ENCODE peak calls at places on chromosome 3, in four cellular contexts. Y is K562, V is HepG2, C is HCT116. D is an unnamed sample.

GRCh38 chr3:11245827-11246662 is 26.2 kb upstream of the ATG7 start:
- DNase-seq in Y (no peak), V (no peak), C (no peak), D (no peak)

GRCh38 chr3:127123533-127123932 is 69.4 kb upstream of the PRR23E start:
- DNase-seq in Y (no peak), V (no peak), C (no peak), D (no peak)

GRCh38 chr3:4722103-4722502 is 229.0 kb downstream of the ITPR1 start:
- DNase-seq in Y (peak; percentile 51), V (peak; percentile 56), C (peak; percentile 68), D (no peak)

GRCh38 chr3:174363256-174363655 is 495.9 kb upstream of the NAALADL2 start:
- DNase-seq in Y (no peak), V (no peak), C (no peak), D (no peak)

GRCh38 chr3:122577409-122578028 is at the start of gene PARP15:
- DNase-seq in Y (peak; percentile 7), V (no peak), C (no peak), D (no peak)

GRCh38 chr3:98556164-98557130 is 24.7 kb downstream of the GPR15 start:
- DNase-seq in Y (no peak), V (no peak), C (peak; percentile 93), D (no peak)

GRCh38 chr3:159458982-159459381 is 529.7 kb upstream of the IL12A start:
- DNase-seq in Y (no peak), V (no peak), C (no peak), D (no peak)

GRCh38 chr3:66426135-66426534 is 74.7 kb downstream of the LRIG1 start:
- DNase-seq in Y (no peak), V (no peak), C (no peak), D (no peak)

GRCh38 chr3:193971268-193971751 is 164.6 kb upstream of the HES1 start:
- DNase-seq in Y (no peak), V (no peak), C (no peak), D (no peak)

GRCh38 chr3:164641071-164641470 is 437.2 kb downstream of the SI start:
- DNase-seq in Y (no peak), V (no peak), C (no peak), D (no peak)

GRCh38 chr3:138097192-138097829 is 18.1 kb downstream of the DZIP1L start:
- DNase-seq in Y (no peak), V (no peak), C (no peak), D (no peak)

GRCh38 chr3:82157952-82158351 is 396.5 kb upstream of the GBE1 start:
- DNase-seq in Y (no peak), V (no peak), C (peak; percentile 6), D (no peak)

GRCh38 chr3:127764301-127764700 is 58.0 kb downstream of the MGLL start:
- DNase-seq in Y (no peak), V (no peak), C (no peak), D (no peak)

GRCh38 chr3:17823039-17823438 is 80.6 kb upstream of the TBC1D5 start:
- DNase-seq in Y (no peak), V (no peak), C (no peak), D (no peak)

GRCh38 chr3:75180945-75181298 is 483.2 kb upstream of the FRG2C start:
- DNase-seq in Y (no peak), V (no peak), C (no peak), D (no peak)

GRCh38 chr3:45035441-45036301 is 9.6 kb downstream of the CLEC3B start:
- DNase-seq in Y (no peak), V (no peak), C (no peak), D (no peak)

GRCh38 chr3:13002398-13003124 is 70.7 kb downstream of the IQSEC1 start:
- DNase-seq in Y (no peak), V (no peak), C (no peak), D (no peak)

GRCh38 chr3:125212509-125213372 is at the start of gene SLC12A8:
- DNase-seq in Y (no peak), V (no peak), C (no peak), D (no peak)

GRCh38 chr3:14137004-14137403 is 12.2 kb downstream of the TMEM43 start:
- DNase-seq in Y (no peak), V (no peak), C (no peak), D (no peak)

GRCh38 chr3:62955126-62955525 is 79.9 kb upstream of the CADPS start:
- DNase-seq in Y (no peak), V (no peak), C (no peak), D (no peak)

GRCh38 chr3:33067484-33067883 is 29.5 kb downstream of the GLB1 start:
- DNase-seq in Y (peak; percentile 43), V (peak; percentile 66), C (peak; percentile 12), D (no peak)

GRCh38 chr3:42728668-42729364 is 26.2 kb upstream of the HHATL start:
- DNase-seq in Y (no peak), V (no peak), C (no peak), D (no peak)

GRCh38 chr3:173733029-173733652 is 335.6 kb downstream of the NLGN1 start:
- DNase-seq in Y (no peak), V (peak; percentile 12), C (peak; percentile 19), D (no peak)

GRCh38 chr3:139292933-139293664 is 50.7 kb upstream of the MRPS22 start:
- DNase-seq in Y (no peak), V (peak; percentile 68), C (no peak), D (no peak)

GRCh38 chr3:10555263-10555662 is 49.9 kb upstream of the ATP2B2 start:
- DNase-seq in Y (no peak), V (no peak), C (no peak), D (no peak)

GRCh38 chr3:175585898-175586297 is 726.8 kb downstream of the NAALADL2 start:
- DNase-seq in Y (no peak), V (no peak), C (peak; percentile 18), D (no peak)
- TF ChIP-seq TCF7L2 in Y (no peak), V (no peak), C (no peak), D (no peak)

GRCh38 chr3:149547413-149547812 is 72.9 kb downstream of the TM4SF4 start:
- DNase-seq in Y (no peak), V (no peak), C (no peak), D (no peak)

GRCh38 chr3:149539491-149539890 is 65.0 kb downstream of the TM4SF4 start:
- DNase-seq in Y (no peak), V (no peak), C (no peak), D (no peak)

GRCh38 chr3:149541091-149541491 is 66.6 kb downstream of the TM4SF4 start:
- DNase-seq in Y (no peak), V (no peak), C (no peak), D (no peak)

GRCh38 chr3:149538371-149538770 is 63.9 kb downstream of the TM4SF4 start:
- DNase-seq in Y (no peak), V (no peak), C (no peak), D (no peak)

GRCh38 chr3:149542375-149543312 is 68.1 kb downstream of the TM4SF4 start:
- DNase-seq in Y (no peak), V (no peak), C (no peak), D (no peak)
- TF ChIP-seq TCF7L2 in Y (no peak), V (no peak), C (no peak), D (no peak)

GRCh38 chr3:61645148-61645547 is 83.8 kb downstream of the PTPRG start:
- DNase-seq in Y (no peak), V (peak; percentile 77), C (no peak), D (no peak)

GRCh38 chr3:61646360-61646759 is 85.0 kb downstream of the PTPRG start:
- DNase-seq in Y (no peak), V (no peak), C (no peak), D (no peak)

GRCh38 chr3:61649381-61650170 is 88.2 kb downstream of the PTPRG start:
- DNase-seq in Y (no peak), V (no peak), C (no peak), D (no peak)

GRCh38 chr3:61650276-61650675 is 88.9 kb downstream of the PTPRG start:
- DNase-seq in Y (no peak), V (no peak), C (no peak), D (no peak)

GRCh38 chr3:61646851-61647525 is 85.6 kb downstream of the PTPRG start:
- DNase-seq in Y (no peak), V (no peak), C (no peak), D (no peak)
- TF ChIP-seq TCF7L2 in Y (no peak), V (no peak), C (no peak), D (no peak)

DNA sequence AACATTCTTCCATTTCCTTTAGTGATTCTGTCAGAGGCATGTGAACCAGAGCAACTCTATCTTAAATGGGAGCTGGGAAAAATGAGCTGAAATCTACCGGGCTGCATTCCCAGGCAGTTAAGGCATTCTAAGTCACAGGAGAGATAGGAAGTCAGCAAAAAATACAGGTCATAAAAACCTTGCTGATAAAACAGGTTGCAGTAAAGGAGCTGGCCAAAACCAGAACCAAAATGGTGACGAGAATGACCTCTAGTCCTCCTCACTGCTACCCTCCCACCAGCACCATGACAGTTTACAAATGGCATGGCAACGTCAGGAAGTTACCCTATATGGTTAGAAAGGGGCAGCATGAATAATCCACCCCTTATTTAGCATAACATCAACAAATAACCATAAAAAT is 66.4 kb downstream of the B3GALNT1 start:
- DNase-seq in Y (no peak), V (no peak), C (no peak), D (no peak)
- TF ChIP-seq TCF7L2 in Y (no peak), V (no peak), C (no peak), D (no peak)

D was measured in Panc1.